ENCODE peak calls at places on chromosomes 6 and 20, in six cellular contexts. A, K, O, I, J and T are unnamed samples.

GRCh38 chr6:122428781-122429180 is 29.3 kb downstream of the HSF2 start:
- DNase-seq in A (no peak), J (no peak), I (no peak), K (no peak), O (no peak), T (peak)

GRCh38 chr6:10235339-10235738 is 179.5 kb downstream of the TFAP2A start:
- DNase-seq in J (no peak), I (no peak), A (no peak), O (no peak), K (no peak), T (no peak)

GRCh38 chr20:62066339-62066982 is 780 bp upstream of the TAF4 start:
- DNase-seq in K (peak), O (peak), A (peak), J (peak), I (peak), T (peak)

GRCh38 chr6:31558631-31559500 is 11.5 kb downstream of the NFKBIL1 start:
- DNase-seq in K (no peak), O (peak), J (peak), A (peak), I (no peak), T (peak)

GRCh38 chr6:27135087-27135657 is 112.3 kb upstream of the PRSS16 start:
- DNase-seq in K (no peak), J (no peak), A (no peak), I (no peak), O (no peak), T (no peak)

GRCh38 chr6:106715922-106716321 is 86.5 kb downstream of the QRSL1 start:
- DNase-seq in J (no peak), I (no peak), K (no peak), A (no peak), O (peak), T (no peak)

GRCh38 chr6:53581161-53581560 is 36.3 kb upstream of the GCLC start:
- DNase-seq in K (no peak), I (no peak), O (no peak), J (no peak), A (no peak), T (peak)

GRCh38 chr6:158517581-158517980 is 42.3 kb upstream of the TMEM181 start:
- DNase-seq in K (no peak), J (no peak), I (no peak), O (no peak), A (no peak), T (no peak)

GRCh38 chr6:35691027-35691824 is 2.5 kb upstream of the FKBP5 start:
- DNase-seq in I (no peak), J (peak), A (peak), K (peak), O (peak), T (peak)

GRCh38 chr6:161127071-161127740 is 135.6 kb downstream of the MAP3K4 start:
- DNase-seq in O (no peak), J (no peak), K (no peak), I (no peak), A (no peak), T (no peak)

GRCh38 chr20:1322511-1323245 is 6.3 kb downstream of the SDCBP2 start:
- DNase-seq in O (no peak), K (no peak), I (no peak), A (no peak), J (peak), T (no peak)

GRCh38 chr6:129844118-129844891 is 16.8 kb downstream of the TMEM244 start:
- DNase-seq in I (no peak), A (no peak), O (no peak), J (no peak), K (no peak), T (peak)

GRCh38 chr6:126374372-126374771 is 34.5 kb downstream of the CENPW start:
- DNase-seq in J (no peak), O (no peak), A (no peak), K (no peak), I (no peak), T (no peak)

GRCh38 chr20:23631226-23631822 is 6.4 kb downstream of the CST3 start:
- DNase-seq in K (no peak), O (no peak), J (no peak), A (no peak), I (no peak), T (no peak)

GRCh38 chr6:32223258-32224235 is at the start of gene NOTCH4:
- DNase-seq in O (no peak), A (no peak), I (no peak), J (peak), K (no peak), T (no peak)

GRCh38 chr6:112227411-112227810 is 27.0 kb downstream of the LAMA4 start:
- DNase-seq in I (no peak), J (no peak), O (no peak), A (no peak), K (no peak), T (no peak)

GRCh38 chr6:7087491-7087979 is 20.2 kb upstream of the RREB1 start:
- DNase-seq in O (peak), K (no peak), I (no peak), J (no peak), A (no peak), T (no peak)

GRCh38 chr6:128981716-128982115 is 98.8 kb downstream of the LAMA2 start:
- DNase-seq in I (no peak), K (no peak), J (no peak), O (no peak), A (no peak), T (no peak)

GRCh38 chr6:62283828-62284411 is 2.1 kb downstream of the KHDRBS2 start:
- DNase-seq in A (no peak), I (peak), J (no peak), O (no peak), K (no peak), T (peak)

GRCh38 chr6:13395272-13396237 is 67.2 kb upstream of the TBC1D7 start:
- DNase-seq in J (peak), I (peak), A (no peak), O (peak), K (peak), T (peak)

GRCh38 chr20:51467971-51468626 is 74.4 kb downstream of the NFATC2 start:
- DNase-seq in O (no peak), J (no peak), K (no peak), A (no peak), I (no peak), T (no peak)

GRCh38 chr6:74075323-74075722 is 379.3 kb downstream of the CD109 start:
- DNase-seq in K (no peak), I (no peak), O (no peak), J (peak), A (no peak), T (no peak)

GRCh38 chr20:59123011-59123676 is 40.5 kb upstream of the ZNF831 start:
- DNase-seq in I (no peak), J (no peak), O (peak), K (no peak), A (no peak), T (no peak)

GRCh38 chr20:51562027-51562333 is 19.5 kb upstream of the NFATC2 start:
- DNase-seq in O (no peak), A (no peak), K (no peak), J (no peak), I (no peak), T (peak)

GRCh38 chr20:62606551-62607201 is 35.6 kb upstream of the SLCO4A1 start:
- DNase-seq in I (no peak), K (peak), A (peak), O (peak), J (peak), T (peak)

GRCh38 chr6:87115402-87116135 is 20.7 kb upstream of the CGA start:
- DNase-seq in A (no peak), K (no peak), I (no peak), J (no peak), O (no peak), T (no peak)

GRCh38 chr6:4851035-4851434 is 74.8 kb downstream of the CDYL start:
- DNase-seq in I (no peak), J (no peak), O (no peak), A (no peak), K (no peak), T (no peak)

GRCh38 chr6:53837875-53838806 is 43.3 kb downstream of the LRRC1 start:
- DNase-seq in I (no peak), K (no peak), A (no peak), O (no peak), J (peak), T (peak)

GRCh38 chr6:20846602-20847028 is 312.4 kb downstream of the CDKAL1 start:
- DNase-seq in K (no peak), O (no peak), A (no peak), J (no peak), I (no peak), T (no peak)

GRCh38 chr20:17565164-17565845 is 4.6 kb upstream of the DSTN start:
- DNase-seq in J (no peak), K (no peak), A (no peak), I (no peak), O (no peak), T (no peak)

GRCh38 chr6:7468382-7469081 is 72.9 kb upstream of the DSP start:
- DNase-seq in A (no peak), K (no peak), O (no peak), J (peak), I (peak), T (no peak)

GRCh38 chr6:7440476-7440875 is 50.9 kb downstream of the RIOK1 start:
- DNase-seq in A (no peak), O (no peak), I (no peak), J (no peak), K (no peak), T (no peak)

GRCh38 chr6:31659649-31660223 is 842 bp downstream of the C6orf47 start:
- DNase-seq in A (no peak), J (no peak), I (no peak), O (no peak), K (no peak), T (peak)

GRCh38 chr6:161255518-161255917 is 18.3 kb downstream of the AGPAT4 start:
- DNase-seq in J (no peak), O (no peak), I (no peak), A (no peak), K (no peak), T (no peak)

GRCh38 chr20:32979201-32979998 is 24.8 kb downstream of the SUN5 start:
- DNase-seq in A (no peak), I (no peak), J (no peak), O (no peak), K (no peak), T (no peak)

GRCh38 chr20:63652192-63652980 is 838 bp downstream of the STMN3 start:
- DNase-seq in O (no peak), I (no peak), K (no peak), J (no peak), A (no peak), T (peak)
- TF ChIP-seq CTCF in O (no peak), I (no peak), K (no peak), J (no peak), A (no peak), T (no peak)

DNA sequence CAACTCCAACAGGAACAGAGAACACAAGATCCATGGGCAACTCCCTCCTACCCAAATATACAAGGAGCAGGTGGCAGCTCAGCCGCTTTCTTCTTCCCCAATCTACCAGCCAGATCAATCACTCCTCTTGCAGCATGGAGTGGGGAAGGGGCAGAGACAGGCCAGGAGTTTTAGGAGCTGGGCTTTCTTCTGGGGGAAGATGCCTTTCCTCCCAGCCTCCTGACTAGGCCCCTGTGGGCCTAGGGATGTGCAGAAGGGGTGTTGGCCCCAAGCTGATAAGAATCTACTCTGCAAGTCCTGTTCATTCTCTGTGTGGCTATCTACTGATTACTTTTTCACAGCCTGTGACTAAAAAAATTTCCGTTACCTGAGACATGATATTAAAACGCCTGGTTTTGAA is 189.0 kb downstream of the BCAS1 start:
- DNase-seq in J (no peak), A (no peak), O (no peak), K (no peak), I (no peak), T (no peak)
- H3K27ac ChIP-seq in J (no peak), A (no peak), O (no peak), K (no peak), I (no peak), T (no peak)

DNA sequence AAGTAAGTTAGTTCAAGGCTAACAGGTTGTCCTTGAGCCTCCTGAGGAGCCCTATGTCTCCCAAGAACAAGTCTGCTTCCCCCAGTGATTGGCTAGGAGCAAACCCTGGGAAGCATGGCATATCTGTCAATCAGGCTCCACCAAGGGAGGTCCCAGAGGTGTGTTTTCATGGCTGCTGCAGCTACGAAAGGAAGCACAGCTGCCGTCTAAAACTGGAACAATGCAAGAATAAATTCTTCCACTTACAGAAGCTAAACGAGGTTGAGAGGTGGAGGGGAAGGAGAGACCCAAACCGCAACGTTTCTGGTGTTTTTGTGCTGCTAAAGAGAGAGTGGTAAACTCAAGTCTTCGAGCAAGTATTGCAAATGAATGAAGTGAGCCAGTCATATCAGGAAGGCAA is 4.9 kb upstream of the PTGIS start:
- DNase-seq in O (no peak), J (no peak), I (no peak), A (no peak), K (no peak), T (no peak)
- H3K4me3 ChIP-seq in O (no peak), J (no peak), I (no peak), A (no peak), K (no peak), T (no peak)

GRCh38 chr6:701696-702479 is 8.9 kb upstream of the EXOC2 start:
- DNase-seq in O (no peak), J (no peak), K (no peak), I (no peak), A (peak), T (no peak)
- TF ChIP-seq CTCF in O (no peak), J (no peak), K (no peak), I (no peak), A (no peak), T (peak)

GRCh38 chr20:41003143-41003932 is 25.3 kb upstream of the TOP1 start:
- DNase-seq in A (no peak), K (peak), J (peak), O (peak), I (peak), T (no peak)

GRCh38 chr20:41004561-41005360 is 23.9 kb upstream of the TOP1 start:
- DNase-seq in I (no peak), J (no peak), A (no peak), O (no peak), K (peak), T (no peak)

GRCh38 chr20:41006126-41006935 is 22.3 kb upstream of the TOP1 start:
- DNase-seq in A (no peak), K (no peak), J (no peak), O (no peak), I (no peak), T (no peak)

GRCh38 chr20:41006936-41007871 is 21.4 kb upstream of the TOP1 start:
- DNase-seq in J (no peak), K (no peak), O (no peak), A (no peak), I (no peak), T (no peak)

GRCh38 chr20:41005361-41005729 is 23.3 kb upstream of the TOP1 start:
- DNase-seq in K (peak), A (peak), J (peak), O (no peak), I (peak), T (peak)
- H3K27ac ChIP-seq in K (peak), A (peak), J (peak), O (peak), I (peak), T (no peak)

GRCh38 chr6:142854589-142855488 is 90.1 kb downstream of the HIVEP2 start:
- DNase-seq in A (no peak), I (no peak), O (no peak), J (no peak), K (no peak), T (no peak)

GRCh38 chr6:142848969-142849368 is 96.0 kb downstream of the HIVEP2 start:
- DNase-seq in O (no peak), J (no peak), K (no peak), A (no peak), I (no peak), T (no peak)

GRCh38 chr6:142850653-142851434 is 94.1 kb downstream of the HIVEP2 start:
- DNase-seq in K (no peak), I (no peak), J (no peak), O (no peak), A (no peak), T (peak)

GRCh38 chr6:142853244-142854180 is 91.5 kb downstream of the HIVEP2 start:
- DNase-seq in A (no peak), O (no peak), J (no peak), I (no peak), K (no peak), T (no peak)

GRCh38 chr6:142851601-142852000 is 93.4 kb downstream of the HIVEP2 start:
- DNase-seq in K (no peak), A (no peak), J (no peak), O (no peak), I (no peak), T (no peak)
- H3K4me3 ChIP-seq in K (no peak), A (no peak), J (no peak), O (no peak), I (no peak), T (no peak)